ENCODE peak calls at places on chromosomes 1 and 21, in four cellular contexts. S is fibroblast of lung, G is fibroblast of villous mesenchyme, L is fibroblast of pulmonary artery. Q is an unnamed sample.

GRCh38 chr1:229579101-229579651 is 20.7 kb upstream of the ABCB10 start:
- DNase-seq in S (peak; percentile 42), G (peak; percentile 22), L (peak; percentile 68), Q (peak; percentile 67)

GRCh38 chr1:111290640-111291039 is at the start of gene CHIA:
- DNase-seq in S (no peak), G (no peak), L (peak; percentile 18), Q (peak; percentile 36)

GRCh38 chr1:50651476-50652263 is 228.4 kb upstream of the DMRTA2 start:
- DNase-seq in S (no peak), G (no peak), L (no peak), Q (no peak)

GRCh38 chr21:34889287-34889536 is 159.9 kb downstream of the RUNX1 start:
- DNase-seq in S (peak; percentile 79), G (peak; percentile 77), L (peak; percentile 80), Q (peak; percentile 82)

GRCh38 chr21:45320991-45321656 is 33.4 kb upstream of the POFUT2 start:
- DNase-seq in S (no peak), G (no peak), L (no peak), Q (no peak)

GRCh38 chr1:41765109-41765655 is 153.5 kb downstream of the HIVEP3 start:
- DNase-seq in S (no peak), G (no peak), L (no peak), Q (peak; percentile 20)

GRCh38 chr1:85544689-85545203 is 35.8 kb upstream of the CCN1 start:
- DNase-seq in S (peak; percentile 44), G (peak; percentile 23), L (no peak), Q (peak; percentile 56)

GRCh38 chr1:232443372-232443771 is 186.6 kb downstream of the SIPA1L2 start:
- DNase-seq in S (no peak), G (no peak), L (no peak), Q (no peak)

GRCh38 chr1:22753396-22754083 is 42.9 kb downstream of the EPHB2 start:
- DNase-seq in S (peak; percentile 67), G (peak; percentile 73), L (peak; percentile 42), Q (peak; percentile 25)

GRCh38 chr1:201582977-201583376 is 44.0 kb downstream of the NAV1 start:
- DNase-seq in S (no peak), G (no peak), L (no peak), Q (no peak)

GRCh38 chr21:27565418-27565817 is 598.5 kb upstream of the ADAMTS5 start:
- DNase-seq in S (no peak), G (no peak), L (no peak), Q (no peak)

GRCh38 chr1:181551249-181551648 is 67.9 kb downstream of the CACNA1E start:
- DNase-seq in S (peak; percentile 39), G (no peak), L (no peak), Q (no peak)

GRCh38 chr1:91650764-91651163 is 150.1 kb downstream of the CDC7 start:
- DNase-seq in S (peak; percentile 100), G (peak; percentile 96), L (peak; percentile 93), Q (peak; percentile 99)

GRCh38 chr1:20057886-20058420 is 12.0 kb upstream of the PLA2G5 start:
- DNase-seq in S (no peak), G (no peak), L (no peak), Q (peak; percentile 9)

GRCh38 chr1:30452170-30452569 is 271.2 kb downstream of the MATN1 start:
- DNase-seq in S (no peak), G (no peak), L (no peak), Q (no peak)

GRCh38 chr1:45033356-45033755 is 21.3 kb downstream of the UROD start:
- DNase-seq in S (no peak), G (no peak), L (no peak), Q (no peak)

GRCh38 chr1:96370752-96371151 is 350.8 kb upstream of the PTBP2 start:
- DNase-seq in S (peak; percentile 94), G (peak; percentile 92), L (peak; percentile 95), Q (peak; percentile 90)

GRCh38 chr21:46154955-46155513 is 345 bp downstream of the FTCD start:
- DNase-seq in S (no peak), G (no peak), L (no peak), Q (no peak)

GRCh38 chr1:153374077-153374476 is 1.3 kb downstream of the S100A12 start:
- DNase-seq in S (no peak), G (no peak), L (no peak), Q (no peak)

GRCh38 chr1:38834221-38834782 is 25.3 kb downstream of the RRAGC start:
- DNase-seq in S (no peak), G (no peak), L (no peak), Q (no peak)

GRCh38 chr1:226723640-226724532 is 15.2 kb downstream of the ITPKB start:
- DNase-seq in S (peak; percentile 68), G (peak; percentile 68), L (peak; percentile 79), Q (peak; percentile 85)

GRCh38 chr21:44047996-44048560 is 36.0 kb downstream of the TRAPPC10 start:
- DNase-seq in S (no peak), G (no peak), L (no peak), Q (no peak)

GRCh38 chr21:20997633-20998455 is at the start of gene NCAM2:
- DNase-seq in S (peak; percentile 85), G (peak; percentile 55), L (peak; percentile 81), Q (peak; percentile 89)

GRCh38 chr1:231160851-231161710 is 777 bp upstream of the TRIM67 start:
- DNase-seq in S (no peak), G (no peak), L (no peak), Q (no peak)

GRCh38 chr21:28479660-28480059 is 513.0 kb downstream of the LTN1 start:
- DNase-seq in S (no peak), G (no peak), L (no peak), Q (no peak)

GRCh38 chr1:82934069-82934468 is 1064.9 kb downstream of the TTLL7 start:
- DNase-seq in S (no peak), G (no peak), L (no peak), Q (no peak)

GRCh38 chr1:150976879-150977694 is 2.5 kb upstream of the CERS2 start:
- DNase-seq in S (no peak), G (peak; percentile 30), L (no peak), Q (no peak)

GRCh38 chr1:60699304-60699703 is 383.1 kb upstream of the NFIA start:
- DNase-seq in S (no peak), G (no peak), L (peak; percentile 8), Q (peak; percentile 26)

GRCh38 chr1:57302812-57303607 is 120.8 kb downstream of the DAB1 start:
- DNase-seq in S (no peak), G (no peak), L (no peak), Q (no peak)

GRCh38 chr21:27450216-27450615 is 483.3 kb upstream of the ADAMTS5 start:
- DNase-seq in S (no peak), G (peak; percentile 52), L (no peak), Q (peak; percentile 42)

GRCh38 chr1:202835548-202836072 is 24.9 kb downstream of the PCAT6 start:
- DNase-seq in S (no peak), G (no peak), L (no peak), Q (no peak)

GRCh38 chr1:225822655-225823403 is 12.9 kb downstream of the EPHX1 start:
- DNase-seq in S (no peak), G (no peak), L (no peak), Q (no peak)

GRCh38 chr1:167648252-167648849 is 18.3 kb downstream of the RCSD1 start:
- DNase-seq in S (no peak), G (no peak), L (no peak), Q (no peak)

DNA sequence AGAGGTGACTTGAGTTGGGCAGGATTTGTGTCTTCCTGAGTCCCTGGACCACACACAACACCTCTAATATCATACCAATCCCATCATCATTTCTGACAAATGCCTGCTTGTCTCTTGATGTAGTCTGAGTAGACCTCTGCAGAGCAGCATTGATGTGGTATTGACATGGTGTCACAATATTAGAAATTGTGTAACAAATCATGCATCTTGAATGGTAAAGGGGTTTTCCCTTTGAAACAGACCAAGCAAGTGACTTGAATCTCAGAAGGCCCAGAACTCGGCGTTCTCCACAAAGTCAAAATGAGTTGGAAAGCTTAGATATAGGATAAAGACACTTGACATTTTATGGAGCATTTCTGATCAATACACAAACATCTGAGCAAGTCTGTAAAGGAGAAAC is 72.7 kb upstream of the KIRREL1 start:
- DNase-seq in S (no peak), G (no peak), L (no peak), Q (no peak)
- TF ChIP-seq CTCF in S (no peak), G (no peak), L (no peak), Q (no peak)

DNA sequence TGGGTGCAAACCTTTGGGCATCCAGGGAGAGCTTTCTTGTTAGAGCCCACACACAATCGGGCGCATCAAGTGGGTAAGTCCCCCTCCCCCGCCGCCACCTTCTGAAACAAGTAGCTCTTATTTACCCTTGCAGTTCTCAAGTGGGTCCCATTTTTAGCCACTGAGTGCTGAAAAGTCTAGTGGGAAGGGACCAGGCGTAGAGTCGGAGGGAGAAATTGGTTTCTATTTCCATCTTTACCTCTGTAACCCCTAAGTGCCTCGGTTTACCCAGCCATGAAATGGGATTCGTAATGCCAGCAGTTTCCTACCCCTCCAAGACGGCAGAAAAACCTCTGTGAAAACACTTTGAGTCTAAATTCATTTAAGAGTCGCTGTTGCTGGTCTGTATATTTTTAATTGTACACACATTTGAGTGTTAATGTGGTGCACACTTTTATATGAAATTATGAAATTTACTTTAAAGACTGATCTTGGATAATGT is 904 bp downstream of the TLCD4 start:
- DNase-seq in S (peak; percentile 7), G (peak; percentile 1), L (no peak), Q (no peak)
- H3K4me3 ChIP-seq in S (peak overlapping the region; percentile 64), G (peak overlapping the region; percentile 66), L (peak overlapping the region; percentile 56), Q (peak overlapping the region; percentile 57)

GRCh38 chr1:109295712-109296415 is 10.9 kb downstream of the MYBPHL start:
- DNase-seq in S (no peak), G (no peak), L (no peak), Q (no peak)
- TF ChIP-seq CTCF in S (no peak), G (no peak), L (no peak), Q (no peak)

GRCh38 chr1:10520497-10520896 is 45.7 kb downstream of the PEX14 start:
- DNase-seq in S (no peak), G (no peak), L (no peak), Q (no peak)

GRCh38 chr1:10516925-10517676 is 42.4 kb downstream of the PEX14 start:
- DNase-seq in S (no peak), G (no peak), L (no peak), Q (no peak)

GRCh38 chr1:10520952-10521351 is 46.2 kb downstream of the PEX14 start:
- DNase-seq in S (no peak), G (no peak), L (no peak), Q (no peak)

GRCh38 chr1:10517677-10517982 is 42.9 kb downstream of the PEX14 start:
- DNase-seq in S (no peak), G (no peak), L (no peak), Q (no peak)

DNA sequence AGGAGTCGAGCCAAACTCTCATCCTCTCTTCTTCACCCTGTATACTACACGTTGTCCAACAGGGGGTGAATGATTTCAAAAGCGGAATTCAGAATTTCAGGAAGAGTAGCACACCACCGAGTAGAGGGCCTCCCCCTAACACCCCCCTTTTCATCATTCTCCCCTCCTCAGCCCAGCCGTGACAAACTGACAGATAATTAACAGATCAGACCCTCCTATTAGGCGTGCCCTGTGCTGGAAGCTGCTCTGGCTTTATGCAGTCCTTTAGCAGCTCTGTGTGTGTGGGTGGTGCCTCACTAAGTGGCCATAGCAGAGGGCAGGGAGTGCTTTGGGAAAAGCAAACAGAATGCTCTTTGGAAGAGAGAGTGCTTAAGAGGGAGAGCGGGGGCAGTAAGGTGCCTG is 44.3 kb downstream of the PEX14 start:
- DNase-seq in S (no peak), G (no peak), L (no peak), Q (no peak)
- H3K4me3 ChIP-seq in S (no peak overlapping the region), G (no peak overlapping the region), L (no peak overlapping the region), Q (no peak overlapping the region)